ENCODE peak calls at places on chromosome 15, in five cellular contexts. O is H1, S is IMR-90, B is trophoblast cell, N is mesenchymal stem cell. X is an unnamed sample.
A peak's percentile ranks its signal among the peaks of the same experiment; 100 is the strongest.

GRCh38 chr15:76904461-76905012 is 603 bp downstream of the SCAPER start:
- DNase-seq in B (peak; percentile 35), N (peak; percentile 46), O (no peak), S (peak; percentile 16), X (peak; percentile 38)

GRCh38 chr15:74170083-74170844 is 3.2 kb upstream of the ISLR start:
- DNase-seq in B (no peak), N (no peak), S (no peak), O (no peak), X (no peak)

GRCh38 chr15:96369825-96370621 is 39.5 kb downstream of the NR2F2 start:
- DNase-seq in B (no peak), S (no peak), N (no peak), O (peak; percentile 52), X (no peak)

GRCh38 chr15:58793862-58794261 is 22.8 kb downstream of the MINDY2 start:
- DNase-seq in B (peak; percentile 93), N (no peak), S (no peak), O (no peak), X (no peak)

GRCh38 chr15:41465822-41466421 is 27.8 kb upstream of the ITPKA start:
- DNase-seq in S (peak; percentile 74), B (no peak), O (no peak), N (peak; percentile 70), X (no peak)

GRCh38 chr15:96054029-96054428 is 276.5 kb upstream of the NR2F2 start:
- DNase-seq in S (no peak), O (peak; percentile 47), B (no peak), N (no peak), X (no peak)

GRCh38 chr15:38509152-38509551 is 55.2 kb downstream of the FAM98B start:
- DNase-seq in B (peak; percentile 15), O (no peak), S (no peak), N (no peak), X (no peak)

GRCh38 chr15:51732661-51733060 is 4.8 kb downstream of the LYSMD2 start:
- DNase-seq in S (no peak), N (no peak), O (no peak), B (no peak), X (no peak)

GRCh38 chr15:45456212-45457106 is 66.1 kb downstream of the SLC30A4 start:
- DNase-seq in B (peak; percentile 98), S (peak; percentile 100), O (no peak), N (peak; percentile 99), X (no peak)

GRCh38 chr15:66831801-66832390 is 129.9 kb downstream of the SMAD6 start:
- DNase-seq in N (no peak), S (no peak), B (no peak), O (no peak), X (no peak)

GRCh38 chr15:69561071-69561784 is 108.6 kb downstream of the RPLP1 start:
- DNase-seq in N (no peak), O (no peak), B (no peak), S (no peak), X (no peak)

GRCh38 chr15:41661078-41661528 is 898 bp downstream of the MGA start:
- DNase-seq in O (no peak), N (no peak), B (no peak), S (no peak), X (no peak)

GRCh38 chr15:90481023-90481422 is 48.7 kb upstream of the CRTC3 start:
- DNase-seq in O (no peak), N (peak; percentile 28), S (no peak), B (no peak), X (no peak)

GRCh38 chr15:65326109-65326508 is 21.6 kb downstream of the RNU5B-1 start:
- DNase-seq in N (no peak), B (no peak), O (no peak), S (no peak), X (no peak)

GRCh38 chr15:63370764-63371163 is 10.9 kb downstream of the CA12 start:
- DNase-seq in N (no peak), S (no peak), B (no peak), O (no peak), X (no peak)

GRCh38 chr15:25787855-25788521 is 75.1 kb downstream of the ATP10A start:
- DNase-seq in B (no peak), S (peak; percentile 63), N (peak; percentile 26), O (no peak), X (no peak)

GRCh38 chr15:31598620-31599019 is 272.0 kb downstream of the KLF13 start:
- DNase-seq in O (peak; percentile 67), S (peak; percentile 36), B (no peak), N (no peak), X (no peak)

GRCh38 chr15:73440571-73440970 is 2.4 kb upstream of the REC114 start:
- DNase-seq in B (no peak), N (no peak), O (no peak), S (no peak), X (no peak)

GRCh38 chr15:70437882-70438331 is 325.5 kb downstream of the UACA start:
- DNase-seq in S (no peak), B (peak; percentile 99), N (no peak), O (no peak), X (no peak)

GRCh38 chr15:101198820-101199219 is 53.0 kb downstream of the CHSY1 start:
- DNase-seq in S (peak; percentile 48), B (no peak), N (peak; percentile 62), O (no peak), X (no peak)

GRCh38 chr15:101200181-101200580 is 51.7 kb downstream of the CHSY1 start:
- DNase-seq in O (no peak), N (no peak), S (no peak), B (no peak), X (no peak)

GRCh38 chr15:101201411-101202174 is 50.3 kb downstream of the CHSY1 start:
- DNase-seq in N (peak; percentile 98), O (peak; percentile 74), S (peak; percentile 99), B (peak; percentile 77), X (peak; percentile 63)

GRCh38 chr15:101194246-101195138 is 57.4 kb downstream of the CHSY1 start:
- DNase-seq in N (no peak), B (no peak), S (no peak), O (no peak), X (no peak)

GRCh38 chr15:101198031-101198430 is 53.8 kb downstream of the CHSY1 start:
- DNase-seq in N (no peak), B (no peak), S (no peak), O (no peak), X (no peak)
- H3K14ac ChIP-seq in N (no peak overlapping the region), B (no peak overlapping the region), S (peak overlapping the region; percentile 30), O (no peak overlapping the region), X (no peak overlapping the region)

GRCh38 chr15:26971303-26972018 is 480 bp downstream of the GABRG3 start:
- DNase-seq in B (no peak), N (no peak), S (no peak), O (peak; percentile 61), X (peak; percentile 44)

GRCh38 chr15:26974120-26974780 is 3.3 kb downstream of the GABRG3 start:
- DNase-seq in B (no peak), N (no peak), O (peak; percentile 57), S (peak; percentile 9), X (peak; percentile 37)

GRCh38 chr15:26967719-26968269 is 3.2 kb upstream of the GABRG3 start:
- DNase-seq in B (no peak), S (no peak), O (peak; percentile 72), N (no peak), X (peak; percentile 65)

GRCh38 chr15:26972636-26973035 is 1.7 kb downstream of the GABRG3 start:
- DNase-seq in O (no peak), S (no peak), N (no peak), B (no peak), X (no peak)

DNA sequence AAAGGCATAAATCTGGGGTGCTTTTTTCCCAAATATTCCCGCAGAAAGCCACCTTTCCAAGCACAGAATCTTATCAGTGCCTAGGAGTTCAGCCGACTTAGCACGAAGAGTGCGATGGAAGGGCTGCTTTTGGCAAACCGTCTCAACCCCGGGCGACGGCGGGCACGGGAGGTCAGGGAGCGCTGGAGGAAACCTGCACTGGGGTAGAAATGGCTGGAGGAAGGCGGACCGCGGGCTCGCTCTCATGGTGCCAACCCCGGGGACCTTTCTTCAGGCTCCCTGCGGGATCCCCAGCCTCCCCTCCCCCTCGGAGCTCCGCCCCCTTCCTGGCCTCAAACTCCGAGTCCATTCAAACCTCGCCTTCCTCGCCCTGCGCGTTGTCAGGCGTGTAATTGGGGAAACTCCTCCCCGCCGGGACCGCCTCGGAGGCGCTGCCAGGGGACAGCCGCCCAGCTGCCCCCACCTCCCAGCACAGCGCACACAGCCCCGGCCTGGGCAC is at the start of gene GABRG3:
- DNase-seq in S (no peak), O (peak; percentile 79), B (no peak), N (no peak), X (peak; percentile 71)
- H3K27me3 ChIP-seq in S (no peaks in the 10 kb centered on the region), O (peaks cover 16% of the 10 kb centered on the region), B (peaks cover 16% of the 10 kb centered on the region), N (peaks cover 40% of the 10 kb centered on the region), X (no peaks in the 10 kb centered on the region)

DNA sequence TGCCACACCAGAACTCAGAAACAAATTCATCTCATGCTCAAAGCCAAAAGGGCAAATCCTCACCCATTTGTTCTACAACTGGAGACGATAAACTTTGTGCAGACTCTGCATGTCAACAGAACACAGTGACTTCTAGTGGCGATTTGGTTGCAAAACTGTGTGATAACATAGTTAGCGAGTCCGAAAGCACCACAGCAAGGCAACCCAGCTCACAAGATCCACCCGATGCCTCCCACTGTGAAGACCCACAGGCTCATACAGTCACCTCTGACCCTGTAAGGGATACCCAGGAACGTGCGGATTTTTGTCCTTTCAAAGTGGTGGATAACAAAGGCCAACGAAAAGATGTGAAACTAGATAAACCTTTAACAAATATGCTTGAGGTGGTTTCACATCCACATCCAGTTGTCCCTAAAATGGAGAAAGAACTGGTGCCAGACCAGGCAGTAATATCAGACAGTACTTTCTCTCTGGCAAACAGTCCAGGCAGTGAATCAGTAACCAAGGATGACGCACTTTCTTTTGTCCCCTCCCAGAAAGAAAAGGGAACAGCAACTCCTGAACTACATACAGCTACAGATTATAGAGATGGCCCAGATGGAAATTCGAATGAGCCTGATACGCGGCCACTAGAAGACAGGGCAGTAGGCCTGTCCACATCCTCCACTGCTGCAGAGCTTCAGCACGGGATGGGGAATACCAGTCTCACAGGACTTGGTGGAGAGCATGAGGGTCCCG is 199.7 kb downstream of the AKAP13 start:
- DNase-seq in S (no peak), O (no peak), N (no peak), B (peak; percentile 52), X (no peak)
- H3K4me3 ChIP-seq in S (no peak overlapping the region), O (no peak overlapping the region), N (no peak overlapping the region), B (no peak overlapping the region), X (no peak overlapping the region)

GRCh38 chr15:97815841-97816240 is 144.7 kb upstream of the ARRDC4 start:
- DNase-seq in S (no peak), O (no peak), N (no peak), B (no peak), X (no peak)
- H3K14ac ChIP-seq in S (no peak overlapping the region), O (no peak overlapping the region), N (no peak overlapping the region), B (no peak overlapping the region), X (no peak overlapping the region)